ENCODE peak calls at places on chromosomes 6 and 20, in five cellular contexts. One of them, this sample, is unnamed. For H3K4me1, the result is how much of the 10 kb centered on the place peaks cover.

GRCh38 chr6:155045561-155046404 is 50.7 kb downstream of the TIAM2 start:
- DNase-seq in SK-N-SH: no peak
- DNase-seq in sigmoid colon: no peak
- DNase-seq in body of pancreas: no peak
- DNase-seq in fibroblast of lung: no peak
- DNase-seq in this sample: no peak

GRCh38 chr20:56581701-56582100 is 47.4 kb upstream of the TFAP2C start:
- DNase-seq in SK-N-SH: no peak
- DNase-seq in fibroblast of lung: no peak
- DNase-seq in body of pancreas: no peak
- DNase-seq in sigmoid colon: no peak
- DNase-seq in this sample: no peak

GRCh38 chr6:42200035-42200434 is 5.3 kb upstream of the GUCA1B start:
- DNase-seq in body of pancreas: no peak
- DNase-seq in SK-N-SH: no peak
- DNase-seq in sigmoid colon: no peak
- DNase-seq in fibroblast of lung: peak
- DNase-seq in this sample: no peak

GRCh38 chr6:161618816-161619454 is 345.1 kb upstream of the AGPAT4 start:
- DNase-seq in fibroblast of lung: peak
- DNase-seq in body of pancreas: peak
- DNase-seq in SK-N-SH: peak
- DNase-seq in sigmoid colon: no peak
- DNase-seq in this sample: peak

GRCh38 chr20:61889659-61890058 is 176.0 kb downstream of the TAF4 start:
- DNase-seq in body of pancreas: no peak
- DNase-seq in sigmoid colon: no peak
- DNase-seq in SK-N-SH: no peak
- DNase-seq in fibroblast of lung: no peak
- DNase-seq in this sample: no peak

GRCh38 chr20:47418061-47418616 is 61.6 kb upstream of the ZMYND8 start:
- DNase-seq in body of pancreas: no peak
- DNase-seq in SK-N-SH: no peak
- DNase-seq in sigmoid colon: no peak
- DNase-seq in fibroblast of lung: no peak
- DNase-seq in this sample: no peak

GRCh38 chr6:34791842-34792604 is at the start of gene BLTP3A:
- DNase-seq in SK-N-SH: peak
- DNase-seq in sigmoid colon: peak
- DNase-seq in fibroblast of lung: peak
- DNase-seq in body of pancreas: peak
- DNase-seq in this sample: peak

GRCh38 chr6:56637640-56638039 is 5.0 kb downstream of the DST start:
- DNase-seq in body of pancreas: no peak
- DNase-seq in sigmoid colon: no peak
- DNase-seq in SK-N-SH: peak
- DNase-seq in fibroblast of lung: peak
- DNase-seq in this sample: no peak

GRCh38 chr20:845226-845868 is 11.8 kb downstream of the FAM110A start:
- DNase-seq in sigmoid colon: no peak
- DNase-seq in SK-N-SH: no peak
- DNase-seq in fibroblast of lung: no peak
- DNase-seq in body of pancreas: no peak
- DNase-seq in this sample: no peak

GRCh38 chr20:23710771-23711170 is 21.9 kb upstream of the CST4 start:
- DNase-seq in SK-N-SH: no peak
- DNase-seq in fibroblast of lung: no peak
- DNase-seq in sigmoid colon: no peak
- DNase-seq in body of pancreas: no peak
- DNase-seq in this sample: no peak

GRCh38 chr20:63475209-63475608 is 2.8 kb upstream of the KCNQ2 start:
- DNase-seq in SK-N-SH: no peak
- DNase-seq in fibroblast of lung: peak
- DNase-seq in sigmoid colon: no peak
- DNase-seq in body of pancreas: no peak
- DNase-seq in this sample: no peak

GRCh38 chr6:150764638-150765456 is 100.7 kb upstream of the MTHFD1L start:
- DNase-seq in SK-N-SH: no peak
- DNase-seq in fibroblast of lung: no peak
- DNase-seq in body of pancreas: no peak
- DNase-seq in sigmoid colon: no peak
- DNase-seq in this sample: no peak

GRCh38 chr6:35419961-35420360 is 32.2 kb upstream of the FANCE start:
- DNase-seq in SK-N-SH: no peak
- DNase-seq in sigmoid colon: no peak
- DNase-seq in fibroblast of lung: no peak
- DNase-seq in body of pancreas: no peak
- DNase-seq in this sample: no peak

GRCh38 chr6:43951063-43951755 is 176.0 kb downstream of the MRPL14 start:
- DNase-seq in sigmoid colon: peak
- DNase-seq in SK-N-SH: peak
- DNase-seq in body of pancreas: peak
- DNase-seq in fibroblast of lung: peak
- DNase-seq in this sample: peak

GRCh38 chr20:38094373-38094775 is 60.8 kb downstream of the RPRD1B start:
- DNase-seq in body of pancreas: peak
- DNase-seq in sigmoid colon: peak
- DNase-seq in SK-N-SH: no peak
- DNase-seq in fibroblast of lung: peak
- DNase-seq in this sample: peak

GRCh38 chr6:41585605-41586004 is 39.4 kb downstream of the FOXP4 start:
- DNase-seq in body of pancreas: no peak
- DNase-seq in sigmoid colon: no peak
- DNase-seq in SK-N-SH: no peak
- DNase-seq in fibroblast of lung: no peak
- DNase-seq in this sample: no peak

GRCh38 chr6:158910484-158911075 is 89.4 kb downstream of the RSPH3 start:
- DNase-seq in SK-N-SH: no peak
- DNase-seq in fibroblast of lung: no peak
- DNase-seq in sigmoid colon: no peak
- DNase-seq in body of pancreas: peak
- DNase-seq in this sample: no peak

DNA sequence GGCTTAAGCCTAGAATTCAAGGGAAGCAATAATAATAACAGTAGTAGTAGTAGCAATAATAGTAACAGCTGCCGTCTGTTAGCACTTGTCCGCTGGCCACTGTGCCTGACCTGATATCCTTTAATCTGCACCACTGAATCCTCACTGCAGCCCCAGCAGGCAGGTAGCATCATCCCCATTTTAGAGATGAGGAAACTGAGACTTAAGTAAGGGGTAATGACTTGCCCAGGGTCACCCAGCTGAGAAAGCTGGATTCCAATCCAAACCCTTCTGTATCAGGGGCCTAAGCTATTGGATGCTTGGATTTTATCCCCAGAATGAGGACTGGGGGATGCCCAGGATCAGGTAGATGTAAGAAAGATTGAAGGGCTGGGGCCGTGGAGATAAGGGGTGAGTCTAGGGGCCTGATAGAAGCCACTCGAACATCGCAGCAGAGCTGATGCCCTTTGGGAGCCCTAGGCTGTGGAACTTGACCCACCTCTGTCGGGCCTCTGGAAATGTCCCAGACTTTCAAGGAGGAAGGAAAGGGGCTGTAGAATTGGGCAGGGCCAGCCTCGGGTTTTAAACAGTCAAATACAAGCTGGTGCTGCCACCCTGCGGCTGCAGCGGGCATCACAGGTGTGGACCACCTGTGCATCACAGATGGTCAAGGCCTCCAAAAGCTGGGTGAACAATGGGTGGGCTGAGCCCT is 102.1 kb upstream of the MYL9 start:
- DNase-seq in sigmoid colon: no peak
- DNase-seq in fibroblast of lung: peak
- DNase-seq in body of pancreas: peak
- DNase-seq in SK-N-SH: peak
- DNase-seq in this sample: peak
- TF ChIP-seq CTCF in sigmoid colon: peak
- TF ChIP-seq CTCF in fibroblast of lung: peak
- TF ChIP-seq CTCF in body of pancreas: peak
- TF ChIP-seq CTCF in SK-N-SH: peak
- TF ChIP-seq CTCF in this sample: peak

GRCh38 chr6:14118444-14118843 is 872 bp downstream of the CD83 start:
- DNase-seq in sigmoid colon: no peak
- DNase-seq in SK-N-SH: no peak
- DNase-seq in body of pancreas: no peak
- DNase-seq in fibroblast of lung: no peak
- DNase-seq in this sample: no peak

GRCh38 chr6:14117158-14118090 is at the start of gene CD83:
- DNase-seq in body of pancreas: peak
- DNase-seq in fibroblast of lung: peak
- DNase-seq in SK-N-SH: peak
- DNase-seq in sigmoid colon: peak
- DNase-seq in this sample: peak

GRCh38 chr6:14119764-14120163 is 2.2 kb downstream of the CD83 start:
- DNase-seq in body of pancreas: no peak
- DNase-seq in SK-N-SH: no peak
- DNase-seq in sigmoid colon: no peak
- DNase-seq in fibroblast of lung: peak
- DNase-seq in this sample: no peak

GRCh38 chr6:14120556-14120955 is 3.0 kb downstream of the CD83 start:
- DNase-seq in body of pancreas: no peak
- DNase-seq in fibroblast of lung: no peak
- DNase-seq in sigmoid colon: no peak
- DNase-seq in SK-N-SH: no peak
- DNase-seq in this sample: no peak

DNA sequence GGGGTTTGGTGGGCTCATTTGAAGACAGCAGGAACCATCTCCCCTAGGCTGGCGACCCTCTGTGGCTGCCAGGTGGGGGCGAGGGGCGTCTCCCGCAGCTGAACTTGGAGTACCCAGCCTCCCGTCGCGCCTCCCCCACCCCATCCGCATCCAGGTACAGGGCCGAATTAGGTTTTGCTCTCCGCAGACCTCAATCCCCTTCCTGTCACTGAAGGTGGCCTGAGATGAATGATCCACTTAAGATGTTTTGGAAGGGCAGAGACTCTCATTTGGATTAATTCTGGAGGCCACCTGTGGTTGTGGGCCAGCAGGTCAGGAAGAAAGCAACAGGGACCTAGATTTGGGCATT is 493 bp downstream of the CD83 start:
- DNase-seq in sigmoid colon: no peak
- DNase-seq in fibroblast of lung: no peak
- DNase-seq in body of pancreas: no peak
- DNase-seq in SK-N-SH: no peak
- DNase-seq in this sample: no peak
- H3K4me1 ChIP-seq in sigmoid colon: under half
- H3K4me1 ChIP-seq in fibroblast of lung: under half
- H3K4me1 ChIP-seq in body of pancreas: under half
- H3K4me1 ChIP-seq in SK-N-SH: under half
- H3K4me1 ChIP-seq in this sample: under half

GRCh38 chr6:144737998-144738397 is 452.9 kb downstream of the UTRN start:
- DNase-seq in fibroblast of lung: no peak
- DNase-seq in sigmoid colon: no peak
- DNase-seq in SK-N-SH: no peak
- DNase-seq in body of pancreas: no peak
- DNase-seq in this sample: no peak

GRCh38 chr6:144731229-144731628 is 446.1 kb downstream of the UTRN start:
- DNase-seq in body of pancreas: no peak
- DNase-seq in SK-N-SH: no peak
- DNase-seq in fibroblast of lung: no peak
- DNase-seq in sigmoid colon: no peak
- DNase-seq in this sample: no peak

GRCh38 chr6:144739873-144740272 is 454.7 kb downstream of the UTRN start:
- DNase-seq in sigmoid colon: no peak
- DNase-seq in fibroblast of lung: no peak
- DNase-seq in SK-N-SH: no peak
- DNase-seq in body of pancreas: no peak
- DNase-seq in this sample: no peak

GRCh38 chr6:144741659-144742058 is 456.5 kb downstream of the UTRN start:
- DNase-seq in fibroblast of lung: no peak
- DNase-seq in sigmoid colon: no peak
- DNase-seq in SK-N-SH: no peak
- DNase-seq in body of pancreas: no peak
- DNase-seq in this sample: no peak

DNA sequence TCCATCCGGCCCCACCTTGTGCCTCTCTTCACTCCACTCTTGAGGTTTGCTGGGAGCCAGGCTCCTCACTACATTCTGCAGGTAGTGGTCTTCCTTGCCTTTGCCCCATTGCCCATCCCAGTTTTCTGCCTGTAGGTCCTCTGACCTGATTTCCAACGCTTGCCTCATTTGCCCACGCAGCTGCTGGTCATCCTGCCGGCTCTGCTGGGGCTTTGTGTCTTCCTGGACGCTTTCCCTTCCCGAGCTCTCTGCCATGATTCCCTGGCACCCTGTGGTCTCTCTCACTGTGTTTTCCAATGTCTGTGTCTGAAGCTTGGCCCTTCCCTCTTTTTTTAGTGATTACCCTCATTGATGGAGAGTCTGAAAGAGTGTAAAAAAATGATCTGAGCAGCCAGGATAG is 451.6 kb downstream of the UTRN start:
- DNase-seq in body of pancreas: no peak
- DNase-seq in fibroblast of lung: no peak
- DNase-seq in SK-N-SH: no peak
- DNase-seq in sigmoid colon: no peak
- DNase-seq in this sample: no peak
- H3K4me3 ChIP-seq in body of pancreas: no peak
- H3K4me3 ChIP-seq in fibroblast of lung: no peak
- H3K4me3 ChIP-seq in SK-N-SH: no peak
- H3K4me3 ChIP-seq in sigmoid colon: no peak
- H3K4me3 ChIP-seq in this sample: no peak

GRCh38 chr6:77334093-77334492 is 129.2 kb downstream of the HTR1B start:
- DNase-seq in body of pancreas: no peak
- DNase-seq in SK-N-SH: no peak
- DNase-seq in sigmoid colon: no peak
- DNase-seq in fibroblast of lung: no peak
- DNase-seq in this sample: no peak
- TF ChIP-seq CTCF in body of pancreas: no peak
- TF ChIP-seq CTCF in SK-N-SH: no peak
- TF ChIP-seq CTCF in sigmoid colon: no peak
- TF ChIP-seq CTCF in fibroblast of lung: no peak
- TF ChIP-seq CTCF in this sample: no peak

DNA sequence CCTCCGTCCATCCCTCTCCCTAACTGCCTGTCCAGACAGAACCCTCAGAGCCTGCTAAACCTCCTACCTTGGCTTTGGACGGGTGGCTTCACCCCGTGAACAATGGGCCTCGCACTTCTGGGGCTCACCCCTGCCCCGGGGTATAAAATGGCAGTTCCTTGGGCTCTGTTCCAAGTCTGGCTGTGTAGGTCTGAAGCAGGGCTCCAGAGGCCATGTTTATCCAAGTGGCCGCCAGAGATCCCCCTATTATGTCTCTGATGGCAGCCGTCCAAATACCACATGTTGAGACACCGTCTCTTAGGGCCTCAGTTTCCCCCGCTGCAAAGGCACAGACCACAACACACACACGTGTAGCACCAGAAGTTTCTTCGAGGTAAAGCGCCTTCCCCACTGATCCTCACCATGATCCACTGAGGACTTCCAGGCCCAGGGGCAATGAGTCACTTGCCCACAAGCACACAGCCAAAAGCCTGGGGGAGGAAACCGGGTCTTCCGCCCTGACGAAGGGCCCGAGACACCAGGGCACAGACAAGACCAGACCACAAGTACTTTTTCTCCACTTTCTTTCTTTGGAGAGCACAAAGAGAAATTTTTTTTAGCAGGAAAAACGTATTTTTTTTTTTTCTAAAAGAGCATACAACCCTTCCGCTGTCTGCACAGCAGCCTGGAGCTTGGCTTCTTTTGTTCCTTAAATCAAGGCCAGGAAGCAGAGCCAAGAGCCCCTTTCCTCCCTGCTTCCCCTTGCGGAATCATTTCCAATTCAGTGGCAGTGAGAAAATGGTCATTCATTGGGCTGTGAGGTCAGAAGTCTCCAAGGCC is 11.8 kb downstream of the CPNE5 start:
- DNase-seq in sigmoid colon: peak
- DNase-seq in fibroblast of lung: peak
- DNase-seq in body of pancreas: no peak
- DNase-seq in SK-N-SH: no peak
- DNase-seq in this sample: no peak
- H3K4me1 ChIP-seq in sigmoid colon: under half
- H3K4me1 ChIP-seq in fibroblast of lung: under half
- H3K4me1 ChIP-seq in body of pancreas: under half
- H3K4me1 ChIP-seq in SK-N-SH: under half
- H3K4me1 ChIP-seq in this sample: under half